ENCODE peak calls at places on chromosomes 3 and 15, in six cellular contexts. One of them, this sample, is unnamed.

GRCh38 chr15:61815356-61816083 is 244.7 kb downstream of the VPS13C start:
- DNase-seq in KBM-7: no peak
- DNase-seq in activated T-helper 1 cell treated with anti-CD3 and anti-CD28 coated beads, Interleukin-2, amount 50 U/mL, for 16 hours: no peak
- DNase-seq in endodermal cell: no peak
- DNase-seq in COLO829: no peak
- DNase-seq in GM12865: no peak
- DNase-seq in this sample: no peak

GRCh38 chr3:100386437-100387064 is 14.3 kb downstream of the TOMM70 start:
- DNase-seq in KBM-7: no peak
- DNase-seq in activated T-helper 1 cell treated with anti-CD3 and anti-CD28 coated beads, Interleukin-2, amount 50 U/mL, for 16 hours: no peak
- DNase-seq in endodermal cell: no peak
- DNase-seq in COLO829: no peak
- DNase-seq in GM12865: no peak
- DNase-seq in this sample: no peak

GRCh38 chr3:99941211-99941610 is 123.5 kb downstream of the CMSS1 start:
- DNase-seq in KBM-7: no peak
- DNase-seq in activated T-helper 1 cell treated with anti-CD3 and anti-CD28 coated beads, Interleukin-2, amount 50 U/mL, for 16 hours: no peak
- DNase-seq in endodermal cell: no peak
- DNase-seq in COLO829: no peak
- DNase-seq in GM12865: no peak
- DNase-seq in this sample: no peak

GRCh38 chr3:120275553-120276092 is 9.4 kb downstream of the GPR156 start:
- DNase-seq in KBM-7: no peak
- DNase-seq in activated T-helper 1 cell treated with anti-CD3 and anti-CD28 coated beads, Interleukin-2, amount 50 U/mL, for 16 hours: no peak
- DNase-seq in endodermal cell: no peak
- DNase-seq in COLO829: no peak
- DNase-seq in GM12865: no peak
- DNase-seq in this sample: no peak

GRCh38 chr15:47384316-47384715 is 333.0 kb upstream of the SEMA6D start:
- DNase-seq in KBM-7: no peak
- DNase-seq in activated T-helper 1 cell treated with anti-CD3 and anti-CD28 coated beads, Interleukin-2, amount 50 U/mL, for 16 hours: no peak
- DNase-seq in endodermal cell: no peak
- DNase-seq in COLO829: peak
- DNase-seq in GM12865: no peak
- DNase-seq in this sample: peak

GRCh38 chr15:66292261-66293084 is 895 bp upstream of the DIS3L start:
- DNase-seq in KBM-7: no peak
- DNase-seq in activated T-helper 1 cell treated with anti-CD3 and anti-CD28 coated beads, Interleukin-2, amount 50 U/mL, for 16 hours: no peak
- DNase-seq in endodermal cell: no peak
- DNase-seq in COLO829: no peak
- DNase-seq in GM12865: no peak
- DNase-seq in this sample: no peak

GRCh38 chr3:170037463-170038433 is at the start of gene GPR160:
- DNase-seq in KBM-7: peak
- DNase-seq in activated T-helper 1 cell treated with anti-CD3 and anti-CD28 coated beads, Interleukin-2, amount 50 U/mL, for 16 hours: peak
- DNase-seq in endodermal cell: peak
- DNase-seq in COLO829: peak
- DNase-seq in GM12865: peak
- DNase-seq in this sample: peak

GRCh38 chr15:85411992-85412538 is 31.7 kb downstream of the AKAP13 start:
- DNase-seq in KBM-7: peak
- DNase-seq in activated T-helper 1 cell treated with anti-CD3 and anti-CD28 coated beads, Interleukin-2, amount 50 U/mL, for 16 hours: no peak
- DNase-seq in endodermal cell: no peak
- DNase-seq in COLO829: peak
- DNase-seq in GM12865: peak
- DNase-seq in this sample: no peak

GRCh38 chr3:36700537-36701248 is 63.7 kb downstream of the DCLK3 start:
- DNase-seq in KBM-7: peak
- DNase-seq in activated T-helper 1 cell treated with anti-CD3 and anti-CD28 coated beads, Interleukin-2, amount 50 U/mL, for 16 hours: no peak
- DNase-seq in endodermal cell: peak
- DNase-seq in COLO829: peak
- DNase-seq in GM12865: peak
- DNase-seq in this sample: peak

GRCh38 chr3:33722626-33723370 is 4.7 kb upstream of the CLASP2 start:
- DNase-seq in KBM-7: no peak
- DNase-seq in activated T-helper 1 cell treated with anti-CD3 and anti-CD28 coated beads, Interleukin-2, amount 50 U/mL, for 16 hours: no peak
- DNase-seq in endodermal cell: no peak
- DNase-seq in COLO829: peak
- DNase-seq in GM12865: no peak
- DNase-seq in this sample: no peak

GRCh38 chr3:41881233-41881821 is 80.6 kb downstream of the ULK4 start:
- DNase-seq in KBM-7: peak
- DNase-seq in activated T-helper 1 cell treated with anti-CD3 and anti-CD28 coated beads, Interleukin-2, amount 50 U/mL, for 16 hours: no peak
- DNase-seq in endodermal cell: no peak
- DNase-seq in COLO829: peak
- DNase-seq in GM12865: peak
- DNase-seq in this sample: peak

GRCh38 chr15:72338617-72339321 is 18.8 kb upstream of the CELF6 start:
- DNase-seq in KBM-7: no peak
- DNase-seq in activated T-helper 1 cell treated with anti-CD3 and anti-CD28 coated beads, Interleukin-2, amount 50 U/mL, for 16 hours: no peak
- DNase-seq in endodermal cell: no peak
- DNase-seq in COLO829: no peak
- DNase-seq in GM12865: no peak
- DNase-seq in this sample: no peak

GRCh38 chr15:45645026-45645980 is 10.5 kb downstream of the SQOR start:
- DNase-seq in KBM-7: no peak
- DNase-seq in activated T-helper 1 cell treated with anti-CD3 and anti-CD28 coated beads, Interleukin-2, amount 50 U/mL, for 16 hours: no peak
- DNase-seq in endodermal cell: no peak
- DNase-seq in COLO829: no peak
- DNase-seq in GM12865: no peak
- DNase-seq in this sample: no peak

GRCh38 chr3:71724171-71724453 is 1.1 kb downstream of the EIF4E3 start:
- DNase-seq in KBM-7: no peak
- DNase-seq in activated T-helper 1 cell treated with anti-CD3 and anti-CD28 coated beads, Interleukin-2, amount 50 U/mL, for 16 hours: no peak
- DNase-seq in endodermal cell: no peak
- DNase-seq in COLO829: no peak
- DNase-seq in GM12865: no peak
- DNase-seq in this sample: no peak

GRCh38 chr3:46442591-46443530 is 21.8 kb downstream of the LTF start:
- DNase-seq in KBM-7: no peak
- DNase-seq in activated T-helper 1 cell treated with anti-CD3 and anti-CD28 coated beads, Interleukin-2, amount 50 U/mL, for 16 hours: no peak
- DNase-seq in endodermal cell: peak
- DNase-seq in COLO829: no peak
- DNase-seq in GM12865: peak
- DNase-seq in this sample: peak

GRCh38 chr15:67025719-67026118 is 39.7 kb upstream of the SMAD3 start:
- DNase-seq in KBM-7: no peak
- DNase-seq in activated T-helper 1 cell treated with anti-CD3 and anti-CD28 coated beads, Interleukin-2, amount 50 U/mL, for 16 hours: no peak
- DNase-seq in endodermal cell: no peak
- DNase-seq in COLO829: peak
- DNase-seq in GM12865: no peak
- DNase-seq in this sample: no peak

GRCh38 chr15:95291878-95292472 is 1038.5 kb upstream of the NR2F2 start:
- DNase-seq in KBM-7: peak
- DNase-seq in activated T-helper 1 cell treated with anti-CD3 and anti-CD28 coated beads, Interleukin-2, amount 50 U/mL, for 16 hours: no peak
- DNase-seq in endodermal cell: no peak
- DNase-seq in COLO829: peak
- DNase-seq in GM12865: peak
- DNase-seq in this sample: peak

GRCh38 chr15:73633991-73634495 is 854 bp upstream of the NPTN start:
- DNase-seq in KBM-7: no peak
- DNase-seq in activated T-helper 1 cell treated with anti-CD3 and anti-CD28 coated beads, Interleukin-2, amount 50 U/mL, for 16 hours: no peak
- DNase-seq in endodermal cell: no peak
- DNase-seq in COLO829: peak
- DNase-seq in GM12865: no peak
- DNase-seq in this sample: peak

GRCh38 chr3:158109295-158109803 is 540 bp upstream of the RSRC1 start:
- DNase-seq in KBM-7: no peak
- DNase-seq in activated T-helper 1 cell treated with anti-CD3 and anti-CD28 coated beads, Interleukin-2, amount 50 U/mL, for 16 hours: no peak
- DNase-seq in endodermal cell: no peak
- DNase-seq in COLO829: no peak
- DNase-seq in GM12865: no peak
- DNase-seq in this sample: no peak

GRCh38 chr3:83821526-83821925 is 1137.3 kb upstream of the CADM2 start:
- DNase-seq in KBM-7: no peak
- DNase-seq in activated T-helper 1 cell treated with anti-CD3 and anti-CD28 coated beads, Interleukin-2, amount 50 U/mL, for 16 hours: no peak
- DNase-seq in endodermal cell: no peak
- DNase-seq in COLO829: no peak
- DNase-seq in GM12865: no peak
- DNase-seq in this sample: no peak

GRCh38 chr15:92924216-92924615 is 24.1 kb downstream of the CHD2 start:
- DNase-seq in KBM-7: no peak
- DNase-seq in activated T-helper 1 cell treated with anti-CD3 and anti-CD28 coated beads, Interleukin-2, amount 50 U/mL, for 16 hours: no peak
- DNase-seq in endodermal cell: no peak
- DNase-seq in COLO829: no peak
- DNase-seq in GM12865: no peak
- DNase-seq in this sample: no peak

GRCh38 chr15:61974759-61975158 is 85.5 kb downstream of the VPS13C start:
- DNase-seq in KBM-7: no peak
- DNase-seq in activated T-helper 1 cell treated with anti-CD3 and anti-CD28 coated beads, Interleukin-2, amount 50 U/mL, for 16 hours: no peak
- DNase-seq in endodermal cell: no peak
- DNase-seq in COLO829: no peak
- DNase-seq in GM12865: no peak
- DNase-seq in this sample: no peak

GRCh38 chr3:48399387-48400172 is 27.6 kb downstream of the FBXW12 start:
- DNase-seq in KBM-7: peak
- DNase-seq in activated T-helper 1 cell treated with anti-CD3 and anti-CD28 coated beads, Interleukin-2, amount 50 U/mL, for 16 hours: no peak
- DNase-seq in endodermal cell: peak
- DNase-seq in COLO829: no peak
- DNase-seq in GM12865: no peak
- DNase-seq in this sample: no peak

GRCh38 chr3:35417080-35417479 is 222.2 kb upstream of the ARPP21 start:
- DNase-seq in KBM-7: no peak
- DNase-seq in activated T-helper 1 cell treated with anti-CD3 and anti-CD28 coated beads, Interleukin-2, amount 50 U/mL, for 16 hours: no peak
- DNase-seq in endodermal cell: no peak
- DNase-seq in COLO829: no peak
- DNase-seq in GM12865: no peak
- DNase-seq in this sample: no peak

GRCh38 chr3:44682182-44682896 is 30.1 kb upstream of the ZNF502 start:
- DNase-seq in KBM-7: no peak
- DNase-seq in activated T-helper 1 cell treated with anti-CD3 and anti-CD28 coated beads, Interleukin-2, amount 50 U/mL, for 16 hours: no peak
- DNase-seq in endodermal cell: no peak
- DNase-seq in COLO829: no peak
- DNase-seq in GM12865: no peak
- DNase-seq in this sample: no peak

GRCh38 chr3:80263260-80263659 is 495.5 kb upstream of the ROBO1 start:
- DNase-seq in KBM-7: no peak
- DNase-seq in activated T-helper 1 cell treated with anti-CD3 and anti-CD28 coated beads, Interleukin-2, amount 50 U/mL, for 16 hours: no peak
- DNase-seq in endodermal cell: no peak
- DNase-seq in COLO829: no peak
- DNase-seq in GM12865: no peak
- DNase-seq in this sample: peak

GRCh38 chr15:91055548-91056331 is 33.3 kb upstream of the VPS33B start:
- DNase-seq in KBM-7: peak
- DNase-seq in activated T-helper 1 cell treated with anti-CD3 and anti-CD28 coated beads, Interleukin-2, amount 50 U/mL, for 16 hours: no peak
- DNase-seq in endodermal cell: peak
- DNase-seq in COLO829: peak
- DNase-seq in GM12865: peak
- DNase-seq in this sample: peak

GRCh38 chr15:71705151-71705550 is 105.2 kb upstream of the NR2E3 start:
- DNase-seq in KBM-7: no peak
- DNase-seq in activated T-helper 1 cell treated with anti-CD3 and anti-CD28 coated beads, Interleukin-2, amount 50 U/mL, for 16 hours: no peak
- DNase-seq in endodermal cell: peak
- DNase-seq in COLO829: no peak
- DNase-seq in GM12865: peak
- DNase-seq in this sample: peak

GRCh38 chr15:33746203-33746602 is 222.1 kb upstream of the CHRM5 start:
- DNase-seq in KBM-7: no peak
- DNase-seq in activated T-helper 1 cell treated with anti-CD3 and anti-CD28 coated beads, Interleukin-2, amount 50 U/mL, for 16 hours: no peak
- DNase-seq in endodermal cell: no peak
- DNase-seq in COLO829: no peak
- DNase-seq in GM12865: no peak
- DNase-seq in this sample: no peak

GRCh38 chr3:22887664-22888291 is 315.3 kb upstream of the UBE2E2 start:
- DNase-seq in KBM-7: peak
- DNase-seq in activated T-helper 1 cell treated with anti-CD3 and anti-CD28 coated beads, Interleukin-2, amount 50 U/mL, for 16 hours: no peak
- DNase-seq in endodermal cell: peak
- DNase-seq in COLO829: no peak
- DNase-seq in GM12865: peak
- DNase-seq in this sample: peak

GRCh38 chr15:74396146-74396438 is 28.6 kb upstream of the CYP11A1 start:
- DNase-seq in KBM-7: no peak
- DNase-seq in activated T-helper 1 cell treated with anti-CD3 and anti-CD28 coated beads, Interleukin-2, amount 50 U/mL, for 16 hours: no peak
- DNase-seq in endodermal cell: peak
- DNase-seq in COLO829: no peak
- DNase-seq in GM12865: no peak
- DNase-seq in this sample: no peak

GRCh38 chr15:23750179-23750578 is 63.1 kb upstream of the NDN start:
- DNase-seq in KBM-7: no peak
- DNase-seq in activated T-helper 1 cell treated with anti-CD3 and anti-CD28 coated beads, Interleukin-2, amount 50 U/mL, for 16 hours: no peak
- DNase-seq in endodermal cell: no peak
- DNase-seq in COLO829: no peak
- DNase-seq in GM12865: no peak
- DNase-seq in this sample: no peak

GRCh38 chr3:12462159-12462962 is 21.9 kb upstream of the TSEN2 start:
- DNase-seq in KBM-7: no peak
- DNase-seq in activated T-helper 1 cell treated with anti-CD3 and anti-CD28 coated beads, Interleukin-2, amount 50 U/mL, for 16 hours: no peak
- DNase-seq in endodermal cell: no peak
- DNase-seq in COLO829: no peak
- DNase-seq in GM12865: no peak
- DNase-seq in this sample: no peak

GRCh38 chr3:14222900-14223594 is 44.4 kb downstream of the LSM3 start:
- DNase-seq in KBM-7: no peak
- DNase-seq in activated T-helper 1 cell treated with anti-CD3 and anti-CD28 coated beads, Interleukin-2, amount 50 U/mL, for 16 hours: no peak
- DNase-seq in endodermal cell: peak
- DNase-seq in COLO829: no peak
- DNase-seq in GM12865: peak
- DNase-seq in this sample: no peak

GRCh38 chr3:147941984-147942383 is 532.8 kb downstream of the ZIC1 start:
- DNase-seq in KBM-7: no peak
- DNase-seq in activated T-helper 1 cell treated with anti-CD3 and anti-CD28 coated beads, Interleukin-2, amount 50 U/mL, for 16 hours: no peak
- DNase-seq in endodermal cell: no peak
- DNase-seq in COLO829: no peak
- DNase-seq in GM12865: no peak
- DNase-seq in this sample: no peak

GRCh38 chr3:62546266-62546665 is 172.9 kb upstream of the FEZF2 start:
- DNase-seq in KBM-7: no peak
- DNase-seq in activated T-helper 1 cell treated with anti-CD3 and anti-CD28 coated beads, Interleukin-2, amount 50 U/mL, for 16 hours: no peak
- DNase-seq in endodermal cell: no peak
- DNase-seq in COLO829: no peak
- DNase-seq in GM12865: no peak
- DNase-seq in this sample: no peak

GRCh38 chr3:123153821-123154323 is 47.9 kb upstream of the SEC22A start:
- DNase-seq in KBM-7: no peak
- DNase-seq in activated T-helper 1 cell treated with anti-CD3 and anti-CD28 coated beads, Interleukin-2, amount 50 U/mL, for 16 hours: no peak
- DNase-seq in endodermal cell: peak
- DNase-seq in COLO829: no peak
- DNase-seq in GM12865: no peak
- DNase-seq in this sample: no peak

GRCh38 chr15:49860101-49860500 is 239.3 kb downstream of the DTWD1 start:
- DNase-seq in KBM-7: no peak
- DNase-seq in activated T-helper 1 cell treated with anti-CD3 and anti-CD28 coated beads, Interleukin-2, amount 50 U/mL, for 16 hours: no peak
- DNase-seq in endodermal cell: no peak
- DNase-seq in COLO829: no peak
- DNase-seq in GM12865: no peak
- DNase-seq in this sample: no peak

GRCh38 chr3:53703630-53704362 is 142.4 kb downstream of the CHDH start:
- DNase-seq in KBM-7: no peak
- DNase-seq in activated T-helper 1 cell treated with anti-CD3 and anti-CD28 coated beads, Interleukin-2, amount 50 U/mL, for 16 hours: no peak
- DNase-seq in endodermal cell: no peak
- DNase-seq in COLO829: no peak
- DNase-seq in GM12865: no peak
- DNase-seq in this sample: peak

This sample was measured in mesendoderm.